ENCODE peak calls at places on chromosomes 5 and 9, in six cellular contexts. V is small intestine; G is ACHN; M is stimulated activated CD8-positive, alpha-beta memory T cell treated with anti-CD3 and anti-CD28 coated beads, Interleukin-7, amount 100 ng/mL, for 24 hours; C is midbrain; T is ELR. H is an unnamed sample.

GRCh38 chr5:91269198-91269597 is 113.9 kb downstream of the ARRDC3 start:
- DNase-seq in C (peak), T (no peak), V (no peak), G (no peak), M (no peak), H (no peak)

GRCh38 chr9:106596984-106597383 is 266.0 kb upstream of the ZNF462 start:
- DNase-seq in M (no peak), T (no peak), G (no peak), V (no peak), C (no peak), H (no peak)

GRCh38 chr5:143642791-143643190 is 169.2 kb upstream of the HMHB1 start:
- DNase-seq in G (no peak), V (no peak), C (no peak), T (peak), M (no peak), H (no peak)

GRCh38 chr9:16321461-16322119 is 548.9 kb downstream of the BNC2 start:
- DNase-seq in T (peak), V (no peak), M (no peak), G (no peak), C (no peak), H (no peak)

GRCh38 chr9:81530846-81531245 is 158.5 kb downstream of the TLE1 start:
- DNase-seq in C (no peak), T (no peak), G (no peak), V (no peak), M (no peak), H (no peak)

GRCh38 chr9:120894404-120895226 is 17.6 kb upstream of the PHF19 start:
- DNase-seq in C (no peak), M (no peak), V (no peak), T (no peak), G (no peak), H (no peak)

GRCh38 chr9:31597977-31598376 is 786.5 kb upstream of the ACO1 start:
- DNase-seq in M (no peak), T (no peak), G (peak), V (peak), C (no peak), H (no peak)

GRCh38 chr5:36240779-36241635 is 718 bp downstream of the NADK2 start:
- DNase-seq in V (peak), M (peak), T (peak), C (peak), G (peak), H (peak)

GRCh38 chr5:139636207-139636792 is 11.8 kb upstream of the CXXC5 start:
- DNase-seq in V (peak), M (no peak), G (no peak), T (no peak), C (no peak), H (no peak)

GRCh38 chr9:134396258-134396742 is 70.0 kb downstream of the RXRA start:
- DNase-seq in M (no peak), T (no peak), V (peak), G (no peak), C (no peak), H (peak)

GRCh38 chr5:150624334-150625163 is 15.9 kb upstream of the SYNPO start:
- DNase-seq in C (no peak), T (peak), G (peak), M (no peak), V (no peak), H (peak)

GRCh38 chr9:16360247-16360646 is 510.2 kb downstream of the BNC2 start:
- DNase-seq in T (no peak), M (no peak), V (no peak), C (no peak), G (no peak), H (no peak)

GRCh38 chr5:172395483-172395882 is 58.8 kb downstream of the SH3PXD2B start:
- DNase-seq in V (no peak), M (no peak), T (peak), C (no peak), G (peak), H (no peak)

GRCh38 chr9:82721596-82721995 is 341.3 kb downstream of the RASEF start:
- DNase-seq in V (no peak), T (no peak), C (no peak), M (no peak), G (no peak), H (no peak)

GRCh38 chr9:113505963-113506624 is 42.6 kb downstream of the RGS3 start:
- DNase-seq in G (no peak), T (no peak), M (no peak), C (no peak), V (no peak), H (no peak)

GRCh38 chr9:72749276-72749675 is 203.6 kb downstream of the ALDH1A1 start:
- DNase-seq in V (peak), C (no peak), T (no peak), G (no peak), M (no peak), H (no peak)

GRCh38 chr5:665956-666711 is 27.0 kb downstream of the TPPP start:
- DNase-seq in T (no peak), C (no peak), G (no peak), M (no peak), V (no peak), H (no peak)

GRCh38 chr5:133818031-133818431 is 150.4 kb downstream of the C5orf15 start:
- DNase-seq in T (peak), C (no peak), G (no peak), M (no peak), V (peak), H (no peak)

GRCh38 chr9:112575107-112575506 is 88.5 kb downstream of the KIAA1958 start:
- DNase-seq in C (no peak), M (no peak), G (no peak), V (no peak), T (no peak), H (no peak)

GRCh38 chr5:154860123-154860522 is 1.7 kb downstream of the CNOT8 start:
- DNase-seq in T (peak), C (no peak), G (peak), V (peak), M (no peak), H (no peak)

GRCh38 chr9:93123561-93124283 is 10.3 kb downstream of the NINJ1 start:
- DNase-seq in G (no peak), T (no peak), V (no peak), M (no peak), C (no peak), H (no peak)

GRCh38 chr9:126348911-126349550 is 22.4 kb downstream of the MVB12B start:
- DNase-seq in C (no peak), V (peak), T (no peak), M (no peak), G (no peak), H (no peak)

GRCh38 chr5:16160706-16161105 is 18.9 kb downstream of the MARCHF11 start:
- DNase-seq in V (peak), C (peak), G (peak), T (peak), M (no peak), H (peak)

GRCh38 chr9:36112516-36112915 is 24.0 kb upstream of the GLIPR2 start:
- DNase-seq in V (no peak), T (no peak), C (no peak), G (no peak), M (no peak), H (no peak)

GRCh38 chr9:117783828-117784227 is 79.6 kb downstream of the TLR4 start:
- DNase-seq in C (no peak), G (no peak), V (peak), T (no peak), M (no peak), H (peak)

GRCh38 chr9:20606637-20607036 is 15.7 kb downstream of the MLLT3 start:
- DNase-seq in T (no peak), M (no peak), G (no peak), V (no peak), C (no peak), H (peak)

GRCh38 chr9:137943655-137944054 is 66.1 kb downstream of the CACNA1B start:
- DNase-seq in M (no peak), C (no peak), T (no peak), V (no peak), G (no peak), H (no peak)

GRCh38 chr5:62937661-62938558 is 359.3 kb downstream of the LRRC70 start:
- DNase-seq in G (peak), T (peak), M (no peak), V (no peak), C (no peak), H (no peak)

GRCh38 chr9:133701321-133701980 is 36.7 kb downstream of the SARDH start:
- DNase-seq in T (no peak), G (no peak), M (no peak), V (no peak), C (peak), H (peak)

GRCh38 chr9:129309041-129309430 is 131.0 kb upstream of the IER5L start:
- DNase-seq in C (no peak), V (no peak), M (no peak), T (no peak), G (no peak), H (no peak)

GRCh38 chr9:97596906-97597305 is 36.3 kb downstream of the TSTD2 start:
- DNase-seq in T (no peak), G (no peak), C (no peak), V (no peak), M (no peak), H (no peak)

GRCh38 chr5:143499480-143500114 is 96.1 kb upstream of the NR3C1 start:
- DNase-seq in G (no peak), C (no peak), M (no peak), T (no peak), V (no peak), H (no peak)

GRCh38 chr5:95823241-95823737 is 763 bp upstream of the GLRX start:
- DNase-seq in M (no peak), G (no peak), C (no peak), V (no peak), T (no peak), H (no peak)

GRCh38 chr5:17743580-17744435 is 109.5 kb downstream of the TAF11L14 start:
- DNase-seq in M (no peak), V (no peak), T (no peak), G (no peak), C (no peak), H (no peak)

GRCh38 chr5:11602298-11602697 is 301.9 kb downstream of the CTNND2 start:
- DNase-seq in C (peak), V (no peak), M (no peak), T (peak), G (no peak), H (no peak)

H was measured in Kasumi-1.